ENCODE peak calls at places on chromosomes 2 and 18, in eight cellular contexts. One of them, this sample, is unnamed.

GRCh38 chr2:160381425-160381951 is 112.1 kb downstream of the RBMS1 start:
- DNase-seq in adrenal gland: peak; percentile 67
- DNase-seq in A549: peak; percentile 47
- DNase-seq in Panc1: no peak
- DNase-seq in endothelial cell: no peak
- DNase-seq in foreskin fibroblast: no peak
- DNase-seq in colonic mucosa: no peak
- DNase-seq in lower lobe of right lung: no peak
- DNase-seq in this sample: no peak

GRCh38 chr18:2897448-2898052 is 50.7 kb downstream of the EMILIN2 start:
- DNase-seq in Panc1: no peak
- DNase-seq in foreskin fibroblast: no peak
- DNase-seq in lower lobe of right lung: no peak
- DNase-seq in colonic mucosa: no peak
- DNase-seq in A549: no peak
- DNase-seq in endothelial cell: no peak
- DNase-seq in adrenal gland: no peak
- DNase-seq in this sample: no peak

GRCh38 chr18:43001821-43002220 is 113.7 kb downstream of the RIT2 start:
- DNase-seq in Panc1: no peak
- DNase-seq in colonic mucosa: no peak
- DNase-seq in A549: no peak
- DNase-seq in foreskin fibroblast: no peak
- DNase-seq in lower lobe of right lung: no peak
- DNase-seq in endothelial cell: no peak
- DNase-seq in adrenal gland: no peak
- DNase-seq in this sample: no peak

GRCh38 chr2:153870308-153870707 is 1.4 kb upstream of the GALNT13 start:
- DNase-seq in lower lobe of right lung: no peak
- DNase-seq in colonic mucosa: no peak
- DNase-seq in Panc1: no peak
- DNase-seq in A549: peak; percentile 66
- DNase-seq in adrenal gland: no peak
- DNase-seq in foreskin fibroblast: no peak
- DNase-seq in endothelial cell: no peak
- DNase-seq in this sample: no peak

GRCh38 chr2:151049746-151050145 is 211.9 kb downstream of the RBM43 start:
- DNase-seq in lower lobe of right lung: no peak
- DNase-seq in endothelial cell: no peak
- DNase-seq in Panc1: no peak
- DNase-seq in colonic mucosa: no peak
- DNase-seq in A549: peak; percentile 5
- DNase-seq in adrenal gland: no peak
- DNase-seq in foreskin fibroblast: peak; percentile 50
- DNase-seq in this sample: no peak

GRCh38 chr2:40957508-40957907 is 505.6 kb upstream of the SLC8A1 start:
- DNase-seq in lower lobe of right lung: peak; percentile 41
- DNase-seq in A549: no peak
- DNase-seq in Panc1: no peak
- DNase-seq in adrenal gland: no peak
- DNase-seq in colonic mucosa: no peak
- DNase-seq in foreskin fibroblast: no peak
- DNase-seq in endothelial cell: peak; percentile 11
- DNase-seq in this sample: no peak

GRCh38 chr2:161710131-161710915 is 86.1 kb downstream of the SLC4A10 start:
- DNase-seq in foreskin fibroblast: no peak
- DNase-seq in A549: no peak
- DNase-seq in endothelial cell: no peak
- DNase-seq in adrenal gland: no peak
- DNase-seq in Panc1: no peak
- DNase-seq in colonic mucosa: no peak
- DNase-seq in lower lobe of right lung: no peak
- DNase-seq in this sample: no peak

GRCh38 chr2:196681510-196681909 is 42.0 kb downstream of the CCDC150 start:
- DNase-seq in foreskin fibroblast: no peak
- DNase-seq in Panc1: no peak
- DNase-seq in colonic mucosa: no peak
- DNase-seq in A549: no peak
- DNase-seq in adrenal gland: no peak
- DNase-seq in endothelial cell: no peak
- DNase-seq in lower lobe of right lung: no peak
- DNase-seq in this sample: no peak

GRCh38 chr2:3605013-3605961 is 10.4 kb downstream of the COLEC11 start:
- DNase-seq in foreskin fibroblast: peak; percentile 32
- DNase-seq in colonic mucosa: peak; percentile 46
- DNase-seq in endothelial cell: no peak
- DNase-seq in Panc1: no peak
- DNase-seq in lower lobe of right lung: no peak
- DNase-seq in adrenal gland: peak; percentile 74
- DNase-seq in A549: peak; percentile 99
- DNase-seq in this sample: no peak

GRCh38 chr2:226136739-226137138 is 662.9 kb downstream of the IRS1 start:
- DNase-seq in lower lobe of right lung: peak; percentile 50
- DNase-seq in Panc1: no peak
- DNase-seq in endothelial cell: no peak
- DNase-seq in foreskin fibroblast: no peak
- DNase-seq in colonic mucosa: no peak
- DNase-seq in adrenal gland: no peak
- DNase-seq in A549: peak; percentile 28
- DNase-seq in this sample: no peak

GRCh38 chr2:100589527-100589926 is 26.7 kb downstream of the PDCL3 start:
- DNase-seq in A549: no peak
- DNase-seq in adrenal gland: no peak
- DNase-seq in foreskin fibroblast: no peak
- DNase-seq in colonic mucosa: no peak
- DNase-seq in Panc1: no peak
- DNase-seq in lower lobe of right lung: no peak
- DNase-seq in endothelial cell: no peak
- DNase-seq in this sample: no peak

GRCh38 chr2:121527009-121527682 is 3.5 kb upstream of the RNU4ATAC start:
- DNase-seq in colonic mucosa: no peak
- DNase-seq in Panc1: no peak
- DNase-seq in foreskin fibroblast: no peak
- DNase-seq in adrenal gland: peak; percentile 33
- DNase-seq in endothelial cell: no peak
- DNase-seq in A549: no peak
- DNase-seq in lower lobe of right lung: no peak
- DNase-seq in this sample: no peak

GRCh38 chr2:234963785-234964615 is 12.2 kb downstream of the SH3BP4 start:
- DNase-seq in lower lobe of right lung: no peak
- DNase-seq in Panc1: no peak
- DNase-seq in endothelial cell: no peak
- DNase-seq in A549: no peak
- DNase-seq in foreskin fibroblast: no peak
- DNase-seq in adrenal gland: peak; percentile 80
- DNase-seq in colonic mucosa: peak; percentile 13
- DNase-seq in this sample: no peak

DNA sequence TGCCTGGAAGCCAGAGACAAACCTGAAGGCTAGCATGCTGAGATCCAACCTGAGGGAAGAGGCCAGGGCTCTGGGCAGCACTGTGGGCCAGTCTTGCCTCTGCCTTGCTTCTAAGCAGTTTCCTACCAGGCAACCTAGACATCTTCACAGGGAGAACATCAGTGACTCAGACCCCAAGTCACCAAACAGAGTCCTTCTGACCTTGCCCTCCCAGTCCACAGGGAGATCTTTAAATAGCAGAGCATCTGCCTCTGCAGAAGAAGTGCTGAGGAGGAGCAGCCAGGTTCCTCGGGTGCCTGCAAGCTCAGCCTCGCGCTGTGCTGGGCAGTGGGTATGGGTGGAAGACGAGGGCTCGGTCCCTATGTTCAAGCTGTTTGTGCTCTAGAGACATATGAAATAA is 66.7 kb downstream of the BOLA3 start:
- DNase-seq in colonic mucosa: no peak
- DNase-seq in adrenal gland: no peak
- DNase-seq in lower lobe of right lung: no peak
- DNase-seq in A549: no peak
- DNase-seq in foreskin fibroblast: peak; percentile 36
- DNase-seq in Panc1: no peak
- DNase-seq in endothelial cell: no peak
- DNase-seq in this sample: no peak
- TF ChIP-seq CTCF in colonic mucosa: no peak
- TF ChIP-seq CTCF in adrenal gland: no peak
- TF ChIP-seq CTCF in lower lobe of right lung: no peak
- TF ChIP-seq CTCF in A549: no peak
- TF ChIP-seq CTCF in foreskin fibroblast: no peak
- TF ChIP-seq CTCF in Panc1: no peak
- TF ChIP-seq CTCF in endothelial cell: no peak
- TF ChIP-seq CTCF in this sample: no peak

DNA sequence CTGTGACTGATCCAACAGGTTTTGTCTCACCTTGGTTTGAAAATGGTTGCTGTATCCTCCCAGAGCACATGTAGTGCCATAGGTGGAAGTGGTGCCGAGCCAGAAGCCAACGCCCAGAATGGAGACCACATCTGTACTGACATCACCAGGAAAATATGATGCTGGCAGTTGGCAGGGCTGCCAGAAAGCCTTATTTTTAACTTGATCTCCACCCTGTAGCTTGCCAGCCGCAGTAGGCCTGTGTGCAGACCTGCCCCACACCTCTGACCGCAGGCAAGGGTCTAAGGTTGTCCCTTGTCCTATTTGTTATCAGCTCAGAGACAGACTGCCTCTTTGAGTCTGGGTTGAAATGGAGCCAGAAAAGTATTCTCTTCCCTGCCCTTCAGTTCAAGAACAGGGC is 123.5 kb upstream of the EML6 start:
- DNase-seq in adrenal gland: peak; percentile 66
- DNase-seq in lower lobe of right lung: peak; percentile 61
- DNase-seq in foreskin fibroblast: no peak
- DNase-seq in colonic mucosa: peak; percentile 76
- DNase-seq in endothelial cell: no peak
- DNase-seq in Panc1: no peak
- DNase-seq in A549: no peak
- DNase-seq in this sample: peak; percentile 21
- TF ChIP-seq CTCF in adrenal gland: no peak
- TF ChIP-seq CTCF in lower lobe of right lung: no peak
- TF ChIP-seq CTCF in foreskin fibroblast: no peak
- TF ChIP-seq CTCF in colonic mucosa: no peak
- TF ChIP-seq CTCF in endothelial cell: no peak
- TF ChIP-seq CTCF in Panc1: no peak
- TF ChIP-seq CTCF in A549: no peak
- TF ChIP-seq CTCF in this sample: no peak

GRCh38 chr2:37276291-37276690 is 44.8 kb downstream of the NDUFAF7 start:
- DNase-seq in lower lobe of right lung: no peak
- DNase-seq in foreskin fibroblast: no peak
- DNase-seq in endothelial cell: no peak
- DNase-seq in colonic mucosa: no peak
- DNase-seq in A549: no peak
- DNase-seq in Panc1: no peak
- DNase-seq in adrenal gland: no peak
- DNase-seq in this sample: no peak

GRCh38 chr2:37283207-37283606 is 41.4 kb downstream of the PRKD3 start:
- DNase-seq in foreskin fibroblast: peak; percentile 79
- DNase-seq in adrenal gland: no peak
- DNase-seq in lower lobe of right lung: no peak
- DNase-seq in colonic mucosa: no peak
- DNase-seq in endothelial cell: no peak
- DNase-seq in A549: no peak
- DNase-seq in Panc1: no peak
- DNase-seq in this sample: no peak

GRCh38 chr2:37284386-37284785 is 40.2 kb downstream of the PRKD3 start:
- DNase-seq in lower lobe of right lung: no peak
- DNase-seq in endothelial cell: no peak
- DNase-seq in colonic mucosa: no peak
- DNase-seq in A549: no peak
- DNase-seq in Panc1: no peak
- DNase-seq in foreskin fibroblast: peak; percentile 35
- DNase-seq in adrenal gland: no peak
- DNase-seq in this sample: no peak

GRCh38 chr2:37282746-37283145 is 41.9 kb downstream of the PRKD3 start:
- DNase-seq in endothelial cell: no peak
- DNase-seq in foreskin fibroblast: no peak
- DNase-seq in lower lobe of right lung: no peak
- DNase-seq in colonic mucosa: no peak
- DNase-seq in Panc1: no peak
- DNase-seq in adrenal gland: no peak
- DNase-seq in A549: no peak
- DNase-seq in this sample: no peak

GRCh38 chr2:37281916-37282315 is 42.7 kb downstream of the PRKD3 start:
- DNase-seq in lower lobe of right lung: no peak
- DNase-seq in endothelial cell: no peak
- DNase-seq in Panc1: no peak
- DNase-seq in foreskin fibroblast: no peak
- DNase-seq in colonic mucosa: no peak
- DNase-seq in A549: no peak
- DNase-seq in adrenal gland: no peak
- DNase-seq in this sample: no peak
- TF ChIP-seq CTCF in lower lobe of right lung: no peak
- TF ChIP-seq CTCF in endothelial cell: no peak
- TF ChIP-seq CTCF in Panc1: peak; percentile 16
- TF ChIP-seq CTCF in foreskin fibroblast: no peak
- TF ChIP-seq CTCF in colonic mucosa: no peak
- TF ChIP-seq CTCF in A549: peak; percentile 16
- TF ChIP-seq CTCF in adrenal gland: no peak
- TF ChIP-seq CTCF in this sample: no peak

DNA sequence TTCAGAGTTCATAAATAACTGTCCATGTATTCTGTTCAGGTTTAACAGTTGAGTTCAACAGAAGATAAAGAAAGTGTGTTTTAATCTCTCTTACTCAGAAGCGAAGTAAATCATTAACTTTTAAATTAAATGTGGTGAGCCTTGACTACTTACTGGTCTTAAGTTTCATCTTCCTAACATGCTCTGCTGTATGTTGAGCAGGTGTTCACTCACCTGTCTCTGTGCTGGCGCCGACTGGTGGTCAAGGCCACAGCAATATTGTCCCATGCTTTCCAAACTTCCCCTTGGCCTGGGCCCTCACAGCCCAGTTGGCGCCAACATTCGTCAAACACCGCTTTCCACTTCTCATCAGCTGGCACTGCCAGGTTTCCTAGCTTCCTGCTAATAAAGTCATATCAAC is 17.0 kb upstream of the MPP4 start:
- DNase-seq in adrenal gland: no peak
- DNase-seq in Panc1: no peak
- DNase-seq in lower lobe of right lung: no peak
- DNase-seq in A549: no peak
- DNase-seq in endothelial cell: no peak
- DNase-seq in colonic mucosa: peak; percentile 70
- DNase-seq in foreskin fibroblast: no peak
- DNase-seq in this sample: no peak
- TF ChIP-seq CTCF in adrenal gland: no peak
- TF ChIP-seq CTCF in Panc1: no peak
- TF ChIP-seq CTCF in lower lobe of right lung: no peak
- TF ChIP-seq CTCF in A549: peak; percentile 5
- TF ChIP-seq CTCF in endothelial cell: no peak
- TF ChIP-seq CTCF in colonic mucosa: peak; percentile 46
- TF ChIP-seq CTCF in foreskin fibroblast: no peak
- TF ChIP-seq CTCF in this sample: no peak

DNA sequence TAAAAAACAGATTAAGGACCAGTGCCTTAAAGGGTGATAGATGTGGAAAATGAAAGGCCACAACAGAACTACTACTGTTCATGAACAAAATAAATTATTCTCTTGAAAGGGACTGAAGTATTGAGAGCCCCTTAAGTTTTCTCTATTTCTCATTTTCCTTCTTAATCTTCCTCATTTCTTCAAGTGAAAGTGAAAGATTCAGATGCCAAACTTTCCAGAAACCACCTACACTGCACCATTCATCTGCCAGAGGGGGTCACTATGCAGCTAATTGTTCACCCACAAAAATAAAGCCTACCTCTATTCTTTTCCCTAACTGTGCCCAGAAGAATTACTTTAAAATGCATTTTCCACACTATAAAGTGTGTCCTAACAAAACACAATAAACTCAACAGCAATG is 140.1 kb downstream of the NR4A2 start:
- DNase-seq in A549: no peak
- DNase-seq in Panc1: no peak
- DNase-seq in endothelial cell: no peak
- DNase-seq in foreskin fibroblast: no peak
- DNase-seq in lower lobe of right lung: no peak
- DNase-seq in adrenal gland: no peak
- DNase-seq in colonic mucosa: no peak
- DNase-seq in this sample: no peak
- TF ChIP-seq CTCF in A549: peak; percentile 20
- TF ChIP-seq CTCF in Panc1: no peak
- TF ChIP-seq CTCF in endothelial cell: no peak
- TF ChIP-seq CTCF in foreskin fibroblast: no peak
- TF ChIP-seq CTCF in lower lobe of right lung: no peak
- TF ChIP-seq CTCF in adrenal gland: no peak
- TF ChIP-seq CTCF in colonic mucosa: no peak
- TF ChIP-seq CTCF in this sample: peak; percentile 28